ENCODE peak calls at places on chromosomes 1 and 21, in four cellular contexts. R, U, J and T are unnamed samples.

GRCh38 chr1:31936278-31936965 is 1.7 kb downstream of the PTP4A2 start:
- DNase-seq in R (no peak), U (no peak), J (no peak), T (no peak)

GRCh38 chr1:150299716-150300115 is 6.1 kb downstream of the MRPS21 start:
- DNase-seq in R (no peak), U (no peak), J (no peak), T (no peak)

GRCh38 chr1:22105611-22106207 is 37.2 kb downstream of the WNT4 start:
- DNase-seq in R (peak; percentile 67), U (no peak), J (no peak), T (peak; percentile 15)

GRCh38 chr21:26432410-26432809 is 140.7 kb downstream of the CYYR1 start:
- DNase-seq in R (no peak), U (no peak), J (no peak), T (no peak)

GRCh38 chr21:41171210-41171609 is 3.2 kb downstream of the BACE2 start:
- DNase-seq in R (no peak), U (peak; percentile 69), J (no peak), T (no peak)

GRCh38 chr21:25967566-25968438 is 202.8 kb downstream of the APP start:
- DNase-seq in R (no peak), U (no peak), J (no peak), T (no peak)

GRCh38 chr1:25544819-25545218 is 1.4 kb downstream of the LDLRAP1 start:
- DNase-seq in R (no peak), U (no peak), J (no peak), T (no peak)

GRCh38 chr1:228463559-228464455 is 23.4 kb upstream of the RNF187 start:
- DNase-seq in R (no peak), U (no peak), J (no peak), T (no peak)

GRCh38 chr1:180956028-180956640 is 43.4 kb downstream of the KIAA1614 start:
- DNase-seq in R (no peak), U (peak; percentile 15), J (no peak), T (no peak)

GRCh38 chr1:3890389-3891328 is 9.4 kb downstream of the C1orf174 start:
- DNase-seq in R (no peak), U (no peak), J (no peak), T (no peak)

GRCh38 chr1:150753416-150753815 is 12.2 kb downstream of the CTSS start:
- DNase-seq in R (no peak), U (no peak), J (no peak), T (peak; percentile 23)

GRCh38 chr1:153752561-153753195 is 22.5 kb upstream of the SLC27A3 start:
- DNase-seq in R (no peak), U (no peak), J (no peak), T (no peak)

GRCh38 chr1:101992816-101993575 is 3.7 kb downstream of the OLFM3 start:
- DNase-seq in R (no peak), U (no peak), J (no peak), T (no peak)

GRCh38 chr1:63843884-63844283 is 70.1 kb downstream of the ROR1 start:
- DNase-seq in R (no peak), U (no peak), J (no peak), T (no peak)
- TF ChIP-seq CTCF in R (no peak), U (no peak), J (no peak), T (no peak)

GRCh38 chr1:100722211-100722610 is 2.7 kb downstream of the VCAM1 start:
- DNase-seq in R (no peak), U (no peak), J (no peak), T (no peak)
- H3K4me3 ChIP-seq in R (peak overlapping the region; percentile 84), U (peak overlapping the region; percentile 54), J (peak overlapping the region; percentile 16), T (no peak overlapping the region)

GRCh38 chr21:30233228-30233627 is 17.3 kb upstream of the CLDN8 start:
- DNase-seq in R (no peak), U (no peak), J (no peak), T (no peak)
- TF ChIP-seq CTCF in R (no peak), U (no peak), J (no peak), T (no peak)

GRCh38 chr1:17616731-17617279 is 77.3 kb downstream of the ARHGEF10L start:
- DNase-seq in R (no peak), U (no peak), J (no peak), T (no peak)

GRCh38 chr1:17617787-17618557 is 78.5 kb downstream of the ARHGEF10L start:
- DNase-seq in R (peak; percentile 76), U (no peak), J (no peak), T (no peak)

GRCh38 chr1:17615959-17616358 is 76.5 kb downstream of the ARHGEF10L start:
- DNase-seq in R (no peak), U (no peak), J (no peak), T (no peak)

GRCh38 chr1:17620448-17620847 is 81.0 kb downstream of the ARHGEF10L start:
- DNase-seq in R (no peak), U (no peak), J (no peak), T (no peak)

GRCh38 chr1:17618558-17619247 is 79.2 kb downstream of the ARHGEF10L start:
- DNase-seq in R (no peak), U (no peak), J (no peak), T (no peak)
- H3K4me3 ChIP-seq in R (no peak overlapping the region), U (peak overlapping the region; percentile 32), J (peak overlapping the region; percentile 34), T (no peak overlapping the region)

GRCh38 chr1:12775443-12775842 is 1.9 kb downstream of the PRAMEF12 start:
- DNase-seq in R (no peak), U (no peak), J (no peak), T (no peak)
- TF ChIP-seq CTCF in R (no peak), U (no peak), J (no peak), T (no peak)

DNA sequence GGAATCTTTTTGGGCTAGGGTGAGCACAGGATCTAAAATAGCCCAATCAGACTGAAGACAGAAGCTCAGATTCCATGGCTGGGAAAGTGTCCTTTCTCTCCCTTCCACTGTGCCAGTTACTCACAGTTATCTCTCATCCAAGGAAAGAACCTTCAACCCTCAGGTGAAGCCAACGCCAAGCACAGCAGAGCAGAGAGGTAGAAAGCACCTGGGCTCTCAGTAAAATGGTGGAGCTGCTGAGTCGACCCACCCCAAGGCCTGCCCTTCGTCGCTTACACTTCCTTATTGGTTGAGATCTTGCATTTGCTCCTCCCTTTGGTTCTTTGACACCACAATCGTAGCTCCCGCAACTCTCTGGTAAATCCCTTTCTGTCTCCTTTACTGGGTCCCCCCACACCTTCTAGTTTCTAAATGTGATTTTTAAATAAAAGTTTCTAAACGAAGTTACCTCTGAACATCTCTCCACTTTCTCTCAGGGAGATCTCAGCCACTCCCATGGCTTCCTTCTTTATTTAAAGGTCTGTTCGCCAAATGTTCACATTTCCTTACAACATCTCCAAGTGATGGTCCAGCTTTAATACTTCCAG is 27.5 kb upstream of the SLC30A1 start:
- DNase-seq in R (no peak), U (no peak), J (no peak), T (no peak)
- H3K4me3 ChIP-seq in R (no peak overlapping the region), U (no peak overlapping the region), J (peak overlapping the region; percentile 17), T (no peak overlapping the region)